ENCODE peak calls at places on chromosomes 4 and X, in four cellular contexts. V, Z, R and T are unnamed samples.

GRCh38 chr4:1243451-1244080 is 5.4 kb downstream of the CTBP1 start:
- DNase-seq in V (peak; percentile 11), R (peak; percentile 30), Z (no peak), T (no peak)

GRCh38 chrX:24002792-24003191 is 24.2 kb downstream of the KLHL15 start:
- DNase-seq in R (no peak), Z (no peak), V (no peak), T (no peak)

GRCh38 chrX:71603618-71604017 is 14.7 kb downstream of the CXCR3 start:
- DNase-seq in V (no peak), R (no peak), Z (no peak), T (peak; percentile 28)

GRCh38 chr4:159242427-159242826 is 139.5 kb downstream of the RAPGEF2 start:
- DNase-seq in R (no peak), V (no peak), Z (no peak), T (no peak)

GRCh38 chr4:67879486-67879885 is 4.3 kb downstream of the TMPRSS11D start:
- DNase-seq in V (no peak), R (no peak), Z (no peak), T (no peak)

GRCh38 chr4:3270141-3270611 is 21.2 kb downstream of the MSANTD1 start:
- DNase-seq in Z (no peak), V (no peak), R (peak; percentile 23), T (no peak)

GRCh38 chr4:87251104-87251503 is 30.7 kb upstream of the KLHL8 start:
- DNase-seq in V (no peak), R (no peak), Z (no peak), T (no peak)

GRCh38 chr4:152014280-152014679 is 253.5 kb upstream of the GATB start:
- DNase-seq in V (no peak), Z (no peak), R (no peak), T (no peak)

GRCh38 chrX:68865300-68865699 is 36.5 kb downstream of the EFNB1 start:
- DNase-seq in Z (no peak), V (no peak), R (no peak), T (no peak)

GRCh38 chr4:55030606-55031005 is 94.8 kb downstream of the KDR start:
- DNase-seq in R (no peak), V (no peak), Z (no peak), T (no peak)

GRCh38 chrX:69136546-69137331 is 28.5 kb downstream of the PJA1 start:
- DNase-seq in R (no peak), V (peak; percentile 27), Z (no peak), T (no peak)

GRCh38 chr4:48762408-48762807 is 17.7 kb downstream of the FRYL start:
- DNase-seq in Z (no peak), V (no peak), R (no peak), T (no peak)

GRCh38 chr4:67459164-67459563 is 86.1 kb downstream of the CENPC start:
- DNase-seq in R (no peak), Z (no peak), V (no peak), T (no peak)

GRCh38 chr4:38113551-38113950 is 153.4 kb downstream of the PTTG2 start:
- DNase-seq in V (no peak), R (no peak), Z (no peak), T (no peak)

GRCh38 chr4:148059617-148060180 is 327.8 kb downstream of the ARHGAP10 start:
- DNase-seq in V (no peak), Z (no peak), R (no peak), T (no peak)

GRCh38 chrX:7568130-7568529 is 274.8 kb upstream of the VCX start:
- DNase-seq in Z (no peak), V (no peak), R (no peak), T (no peak)

GRCh38 chrX:128396601-128397000 is 344.4 kb upstream of the ACTRT1 start:
- DNase-seq in Z (no peak), V (no peak), R (no peak), T (no peak)

GRCh38 chr4:145828802-145829485 is 109.7 kb downstream of the ZNF827 start:
- DNase-seq in Z (no peak), V (no peak), R (no peak), T (no peak)

GRCh38 chrX:39307488-39307887 is 506.2 kb downstream of the MID1IP1 start:
- DNase-seq in R (no peak), Z (no peak), V (no peak), T (no peak)

GRCh38 chr4:162911349-162911748 is 255.3 kb downstream of the NAF1 start:
- DNase-seq in R (no peak), Z (no peak), V (no peak), T (no peak)

GRCh38 chrX:11929476-11929875 is 171.4 kb downstream of the MSL3 start:
- DNase-seq in V (no peak), R (no peak), Z (no peak), T (no peak)

GRCh38 chr4:6221851-6222760 is 21.8 kb upstream of the JAKMIP1 start:
- DNase-seq in Z (no peak), R (peak; percentile 97), V (peak; percentile 68), T (peak; percentile 29)

GRCh38 chrX:136768469-136769084 is 12.2 kb downstream of the ARHGEF6 start:
- DNase-seq in Z (no peak), V (peak; percentile 58), R (peak; percentile 20), T (peak; percentile 57)

GRCh38 chrX:9311411-9312160 is 153.3 kb upstream of the TBL1X start:
- DNase-seq in Z (no peak), V (no peak), R (no peak), T (no peak)

GRCh38 chrX:8955521-8955920 is 78.4 kb downstream of the FAM9B start:
- DNase-seq in R (no peak), V (no peak), Z (no peak), T (no peak)

GRCh38 chr4:5142726-5143125 is 91.4 kb downstream of the STK32B start:
- DNase-seq in Z (peak; percentile 20), R (peak; percentile 33), V (peak; percentile 26), T (peak; percentile 16)

GRCh38 chrX:15349046-15349445 is 13.7 kb upstream of the PIGA start:
- DNase-seq in V (peak; percentile 13), R (peak; percentile 62), Z (peak; percentile 55), T (peak; percentile 39)

GRCh38 chr4:34108456-34108855 is 2135.9 kb downstream of the ARAP2 start:
- DNase-seq in Z (no peak), R (no peak), V (no peak), T (no peak)

GRCh38 chr4:140098481-140099132 is 55.4 kb downstream of the MAML3 start:
- DNase-seq in R (no peak), V (no peak), Z (no peak), T (peak; percentile 64)

GRCh38 chrX:96682516-96682915 is 2.1 kb upstream of the DIAPH2 start:
- DNase-seq in R (no peak), V (no peak), Z (no peak), T (no peak)

GRCh38 chr4:46937493-46937892 is 28.4 kb upstream of the COX7B2 start:
- DNase-seq in V (no peak), R (no peak), Z (no peak), T (no peak)

GRCh38 chr4:106344324-106344970 is 24.1 kb downstream of the GIMD1 start:
- DNase-seq in R (no peak), Z (peak; percentile 82), V (no peak), T (no peak)

GRCh38 chr4:152614337-152614736 is 65.5 kb downstream of the TMEM154 start:
- DNase-seq in R (no peak), Z (no peak), V (no peak), T (no peak)

GRCh38 chr4:186570193-186570996 is 15.0 kb upstream of the MTNR1A start:
- DNase-seq in R (no peak), Z (no peak), V (no peak), T (no peak)

GRCh38 chr4:152304220-152304619 is 231.7 kb downstream of the FBXW7 start:
- DNase-seq in V (no peak), Z (no peak), R (no peak), T (no peak)

GRCh38 chr4:95599777-95600436 is 51.1 kb upstream of the UNC5C start:
- DNase-seq in R (no peak), Z (no peak), V (no peak), T (no peak)

GRCh38 chr4:926538-926937 is 5.6 kb downstream of the GAK start:
- DNase-seq in V (no peak), R (peak; percentile 49), Z (peak; percentile 24), T (no peak)

DNA sequence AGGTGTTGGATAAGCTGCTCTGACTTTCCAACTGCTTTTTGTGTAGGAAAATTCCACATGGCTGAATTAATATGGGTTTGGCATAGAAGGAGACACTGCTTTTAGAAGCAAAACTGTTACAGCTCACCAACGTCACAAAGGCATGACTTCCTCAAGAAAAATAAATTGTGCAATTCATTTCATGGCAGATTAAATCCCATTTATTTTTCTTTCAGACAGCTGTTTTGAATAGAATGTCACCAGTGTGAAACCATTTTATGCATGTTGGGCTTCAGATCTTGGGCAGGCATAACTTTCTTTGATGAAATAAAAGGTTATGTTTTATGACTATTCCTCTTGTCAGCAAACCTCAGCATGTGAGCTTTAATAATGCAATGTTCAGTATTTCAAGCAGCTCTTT is 542.8 kb downstream of the GALNTL6 start:
- DNase-seq in Z (no peak), R (no peak), V (no peak), T (no peak)
- TF ChIP-seq ELF1 in Z (no peak), R (no peak), V (no peak), T (no peak)

GRCh38 chr4:161642708-161643107 is 521.1 kb downstream of the FSTL5 start:
- DNase-seq in V (no peak), R (peak; percentile 1), Z (no peak), T (no peak)
- TF ChIP-seq ELF1 in V (no peak), R (no peak), Z (no peak), T (no peak)

GRCh38 chrX:150152546-150152945 is 210.6 kb upstream of the MAMLD1 start:
- DNase-seq in R (no peak), Z (no peak), V (no peak), T (no peak)

GRCh38 chrX:150158554-150159332 is 204.4 kb upstream of the MAMLD1 start:
- DNase-seq in R (peak; percentile 19), Z (no peak), V (no peak), T (no peak)

GRCh38 chrX:150156615-150157014 is 206.5 kb upstream of the MAMLD1 start:
- DNase-seq in V (no peak), Z (no peak), R (no peak), T (no peak)

GRCh38 chrX:150157291-150157690 is 205.8 kb upstream of the MAMLD1 start:
- DNase-seq in Z (no peak), R (peak; percentile 40), V (no peak), T (no peak)

GRCh38 chrX:150155396-150156048 is 207.6 kb upstream of the MAMLD1 start:
- DNase-seq in V (no peak), R (peak; percentile 61), Z (no peak), T (no peak)
- TF ChIP-seq ELF1 in V (no peak), R (no peak), Z (no peak), T (no peak)

GRCh38 chr4:26325191-26325590 is 4.4 kb downstream of the RBPJ start:
- DNase-seq in Z (peak; percentile 42), V (no peak), R (peak; percentile 33), T (peak; percentile 35)
- TF ChIP-seq ELF1 in Z (no peak), V (no peak), R (no peak), T (no peak)

DNA sequence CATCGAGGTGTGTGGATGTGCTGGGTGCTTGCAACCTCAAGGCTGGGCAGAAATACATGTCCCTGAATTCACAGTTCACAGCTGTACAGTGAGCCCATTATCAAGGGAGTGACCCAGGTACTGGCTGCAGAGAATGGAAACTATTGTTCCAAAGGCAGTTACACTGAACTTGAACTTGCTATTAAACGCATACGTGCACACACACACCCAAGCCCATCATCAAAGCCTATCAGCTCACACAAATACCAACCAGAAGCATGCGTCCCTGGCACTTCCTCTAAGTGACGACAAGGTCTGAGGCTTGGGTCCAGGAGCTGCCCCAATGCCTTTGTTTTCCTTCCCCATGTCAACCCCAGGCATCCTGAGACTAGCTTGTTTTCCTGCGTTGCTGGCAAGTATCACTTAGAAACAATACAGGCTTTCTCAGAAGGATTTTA is 88.6 kb downstream of the IRF2 start:
- DNase-seq in R (no peak), Z (peak; percentile 92), V (no peak), T (no peak)
- TF ChIP-seq ELF1 in R (no peak), Z (peak; percentile 49), V (no peak), T (no peak)